ENCODE peak calls at places on chromosomes 11 and 22, in eight cellular contexts. Y, M, W, S, Z, R, V and C are unnamed samples.

GRCh38 chr11:43986327-43986726 is 43.9 kb downstream of the C11orf96 start:
- DNase-seq in Y (no peak), M (no peak), W (no peak), S (no peak), Z (no peak), R (no peak), V (no peak), C (no peak)

GRCh38 chr11:106624377-106624776 is 393.9 kb downstream of the GUCY1A2 start:
- DNase-seq in Y (no peak), M (peak; percentile 12), W (no peak), S (no peak), Z (no peak), R (no peak), V (peak; percentile 20), C (no peak)

GRCh38 chr11:46237248-46238077 is 40.0 kb upstream of the CREB3L1 start:
- DNase-seq in Y (peak; percentile 42), M (peak; percentile 92), W (peak; percentile 46), S (peak; percentile 41), Z (peak; percentile 96), R (peak; percentile 72), V (no peak), C (peak; percentile 91)

GRCh38 chr11:9716275-9717039 is 52.6 kb downstream of the SWAP70 start:
- DNase-seq in Y (no peak), M (peak; percentile 83), W (no peak), S (no peak), Z (peak; percentile 3), R (no peak), V (no peak), C (no peak)

GRCh38 chr11:28231475-28231874 is 123.3 kb downstream of the METTL15 start:
- DNase-seq in Y (no peak), M (peak; percentile 90), W (no peak), S (no peak), Z (no peak), R (no peak), V (no peak), C (no peak)

GRCh38 chr11:117984471-117984870 is 1.7 kb upstream of the IL10RA start:
- DNase-seq in Y (no peak), M (no peak), W (no peak), S (no peak), Z (no peak), R (no peak), V (no peak), C (no peak)

GRCh38 chr22:32661737-32662586 is 139.5 kb upstream of the TIMP3 start:
- DNase-seq in Y (no peak), M (peak; percentile 79), W (no peak), S (no peak), Z (peak; percentile 82), R (no peak), V (no peak), C (no peak)

GRCh38 chr11:63998558-63999348 is 12.5 kb downstream of the OTUB1 start:
- DNase-seq in Y (peak; percentile 65), M (no peak), W (no peak), S (no peak), Z (peak; percentile 91), R (no peak), V (no peak), C (peak; percentile 85)

GRCh38 chr11:77999446-77999845 is 5.0 kb upstream of the INTS4 start:
- DNase-seq in Y (no peak), M (no peak), W (no peak), S (no peak), Z (peak; percentile 54), R (no peak), V (no peak), C (no peak)

GRCh38 chr11:92298238-92298565 is 73.6 kb downstream of the FAT3 start:
- DNase-seq in Y (no peak), M (no peak), W (no peak), S (no peak), Z (no peak), R (no peak), V (no peak), C (no peak)

GRCh38 chr11:10304495-10305261 is at the start of gene ADM:
- DNase-seq in Y (peak; percentile 87), M (peak; percentile 93), W (peak; percentile 64), S (no peak), Z (peak; percentile 97), R (peak; percentile 89), V (peak; percentile 86), C (peak; percentile 93)

GRCh38 chr22:40055143-40055926 is 60.6 kb downstream of the FAM83F start:
- DNase-seq in Y (no peak), M (no peak), W (no peak), S (no peak), Z (no peak), R (no peak), V (no peak), C (no peak)

GRCh38 chr22:17949926-17950473 is 74.4 kb downstream of the MICAL3 start:
- DNase-seq in Y (no peak), M (no peak), W (no peak), S (no peak), Z (no peak), R (no peak), V (peak; percentile 66), C (no peak)

DNA sequence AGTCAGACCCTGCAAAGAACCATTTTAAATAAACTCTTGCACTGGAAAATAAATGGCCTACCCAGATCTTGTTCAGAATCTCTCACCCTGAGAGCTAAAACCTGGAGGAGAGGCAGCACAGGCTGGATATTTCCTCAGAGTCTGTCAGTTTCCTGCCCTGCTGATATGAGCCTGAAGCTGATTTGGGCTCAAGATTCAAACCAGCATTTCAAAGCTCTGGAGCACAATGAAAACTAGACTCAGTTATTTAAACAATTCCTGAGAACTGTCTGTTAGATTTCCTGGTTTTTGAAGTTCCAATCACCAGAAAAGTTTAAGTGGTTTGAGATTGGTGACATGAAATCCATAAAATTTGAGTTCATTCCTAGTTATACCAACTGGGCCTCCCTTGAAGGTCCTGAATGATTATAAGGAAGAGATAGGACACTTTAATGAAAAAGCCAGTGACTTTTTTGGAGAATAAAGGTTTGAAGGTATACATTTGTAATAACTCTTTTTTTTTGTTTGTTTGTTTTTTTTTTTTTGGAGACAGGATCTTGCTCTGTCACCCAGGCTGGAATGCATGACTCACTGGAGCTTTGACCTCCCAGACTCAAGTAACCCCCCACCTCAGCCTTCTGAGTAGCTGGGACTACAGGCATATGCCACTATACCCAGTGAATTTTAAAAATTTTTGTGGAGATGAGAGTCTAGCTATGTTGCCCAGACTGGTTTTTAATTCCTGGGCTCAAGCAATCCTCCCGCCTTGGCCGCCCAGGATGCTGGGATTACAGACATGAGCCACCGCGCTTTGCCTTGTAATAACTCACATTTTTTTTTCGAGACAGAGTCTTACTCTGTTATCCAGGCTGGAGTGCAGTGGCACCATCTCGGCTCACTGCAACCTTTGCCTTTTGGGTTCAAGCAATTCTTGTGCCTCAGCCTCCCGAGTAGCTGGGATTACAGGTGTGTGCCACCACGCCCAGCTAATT is 8.0 kb upstream of the ESAM start:
- DNase-seq in Y (no peak), M (peak; percentile 35), W (no peak), S (no peak), Z (no peak), R (no peak), V (no peak), C (no peak)
- H3K36me3 ChIP-seq in Y (peaks cover 66% of the 10 kb centered on the region), M (peaks cover 12% of the 10 kb centered on the region), W (peaks cover 5% of the 10 kb centered on the region), S (peaks cover 4% of the 10 kb centered on the region), Z (peaks cover 18% of the 10 kb centered on the region), R (peaks cover 33% of the 10 kb centered on the region), V (peaks cover 11% of the 10 kb centered on the region), C (peaks cover 16% of the 10 kb centered on the region)

DNA sequence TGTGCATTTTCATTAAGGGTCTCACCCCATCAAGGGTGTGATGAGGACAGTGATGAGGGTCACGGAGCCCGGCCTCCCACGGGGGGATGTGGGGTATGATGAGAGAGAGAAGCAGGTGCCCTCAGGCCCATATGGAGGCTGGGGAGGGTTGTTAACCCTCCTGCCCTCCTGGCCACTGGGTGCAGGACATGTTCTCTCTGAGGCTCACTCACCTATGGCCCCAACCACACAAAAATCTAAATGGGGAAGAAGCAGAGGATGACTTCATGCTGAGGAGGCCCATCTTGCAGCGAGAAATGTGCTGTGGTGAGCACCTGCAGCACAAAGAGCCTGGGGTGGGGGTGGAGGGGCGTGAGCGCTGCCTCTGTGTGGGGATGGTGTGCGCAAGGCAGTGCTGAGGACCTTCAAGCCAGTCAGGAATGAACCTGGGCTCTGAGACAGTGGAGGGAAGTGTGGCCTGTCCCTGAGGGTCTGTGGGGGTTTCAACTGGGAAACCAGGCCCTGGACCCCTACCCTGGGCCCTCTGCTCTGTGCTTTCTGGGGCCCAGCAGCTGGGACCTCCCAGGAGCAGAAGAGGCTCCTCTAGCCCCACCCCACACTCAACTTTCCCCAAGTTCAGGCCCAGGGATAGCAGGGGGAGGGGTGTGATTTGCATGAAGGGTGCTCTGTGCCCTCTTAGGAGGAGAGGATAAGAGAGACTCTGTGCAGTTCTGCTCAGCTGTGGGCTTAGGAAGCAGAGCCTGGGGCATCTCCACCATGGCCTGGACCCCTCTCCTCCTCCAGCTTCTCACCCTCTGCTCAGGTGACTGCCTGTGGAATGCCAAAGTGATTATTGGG is 43.0 kb upstream of the TOP3B start:
- DNase-seq in Y (no peak), M (no peak), W (no peak), S (no peak), Z (no peak), R (no peak), V (no peak), C (peak; percentile 82)
- H3K4me1 ChIP-seq in Y (no peaks in the 10 kb centered on the region), M (peaks cover 2% of the 10 kb centered on the region), W (peaks cover 3% of the 10 kb centered on the region), S (no peaks in the 10 kb centered on the region), Z (no peaks in the 10 kb centered on the region), R (peaks cover 4% of the 10 kb centered on the region), V (no peaks in the 10 kb centered on the region), C (peaks cover 16% of the 10 kb centered on the region)

DNA sequence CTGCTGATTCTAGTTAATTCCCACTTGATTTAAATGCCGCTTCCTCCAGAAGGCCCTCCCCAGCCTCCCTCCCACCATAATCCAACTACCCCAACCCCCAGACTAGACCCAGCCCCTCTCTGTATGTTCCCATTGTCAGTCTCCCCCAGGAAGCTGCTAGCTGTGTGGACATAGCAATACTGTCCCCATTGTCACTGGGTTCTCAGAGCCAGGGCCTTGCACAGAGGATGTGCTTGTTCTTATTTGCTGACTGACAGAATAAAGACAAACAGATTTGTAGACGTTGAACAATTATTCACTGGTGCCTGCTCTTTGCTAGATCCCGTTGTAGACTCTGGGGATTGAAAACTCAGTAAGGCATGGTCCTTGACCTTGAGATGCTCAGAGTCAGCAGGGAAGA is 45.7 kb upstream of the NAV2 start:
- DNase-seq in Y (no peak), M (no peak), W (no peak), S (no peak), Z (no peak), R (no peak), V (no peak), C (no peak)
- H3K36me3 ChIP-seq in Y (no peaks in the 10 kb centered on the region), M (no peaks in the 10 kb centered on the region), W (no peaks in the 10 kb centered on the region), S (no peaks in the 10 kb centered on the region), Z (no peaks in the 10 kb centered on the region), R (no peaks in the 10 kb centered on the region), V (peaks cover 20% of the 10 kb centered on the region), C (no peaks in the 10 kb centered on the region)

GRCh38 chr22:21951062-21951461 is 1.6 kb downstream of the PPM1F start:
- DNase-seq in Y (no peak), M (no peak), W (no peak), S (no peak), Z (no peak), R (no peak), V (no peak), C (peak; percentile 64)

GRCh38 chr22:21948390-21948789 is 4.3 kb downstream of the PPM1F start:
- DNase-seq in Y (no peak), M (no peak), W (no peak), S (no peak), Z (no peak), R (peak; percentile 10), V (no peak), C (peak; percentile 63)

GRCh38 chr22:21949948-21950347 is 2.7 kb downstream of the PPM1F start:
- DNase-seq in Y (no peak), M (no peak), W (no peak), S (no peak), Z (peak; percentile 9), R (no peak), V (no peak), C (peak; percentile 64)

GRCh38 chr22:21948824-21949568 is 3.7 kb downstream of the PPM1F start:
- DNase-seq in Y (no peak), M (no peak), W (no peak), S (no peak), Z (peak; percentile 34), R (no peak), V (no peak), C (peak; percentile 64)

GRCh38 chr22:21949569-21949918 is 3.1 kb downstream of the PPM1F start:
- DNase-seq in Y (no peak), M (no peak), W (no peak), S (no peak), Z (peak; percentile 41), R (no peak), V (no peak), C (peak; percentile 74)
- H3K4me1 ChIP-seq in Y (peaks cover 32% of the 10 kb centered on the region), M (peaks cover 17% of the 10 kb centered on the region), W (peaks cover 28% of the 10 kb centered on the region), S (peaks cover 11% of the 10 kb centered on the region), Z (peaks cover 25% of the 10 kb centered on the region), R (peaks cover 16% of the 10 kb centered on the region), V (peaks cover 5% of the 10 kb centered on the region), C (peaks cover 85% of the 10 kb centered on the region)